ENCODE peak calls at places on chromosome 17, in ten cellular contexts. One of them, this sample, is unnamed.

GRCh38 chr17:73750975-73751374 is 106.7 kb upstream of the SDK2 start:
- DNase-seq in transverse colon: peak
- DNase-seq in neural crest cell: no peak
- DNase-seq in mucosa of descending colon: no peak
- DNase-seq in AG09309: no peak
- DNase-seq in heart left ventricle: no peak
- DNase-seq in AG09319: no peak
- DNase-seq in A549: no peak
- DNase-seq in A673: no peak
- DNase-seq in AG04450: no peak
- DNase-seq in this sample: no peak

GRCh38 chr17:77376795-77377751 is 236.3 kb downstream of the SEC14L1 start:
- DNase-seq in transverse colon: no peak
- DNase-seq in neural crest cell: no peak
- DNase-seq in mucosa of descending colon: no peak
- DNase-seq in AG09309: no peak
- DNase-seq in heart left ventricle: peak
- DNase-seq in AG09319: no peak
- DNase-seq in A549: no peak
- DNase-seq in A673: no peak
- DNase-seq in AG04450: peak
- DNase-seq in this sample: no peak

GRCh38 chr17:61642768-61643167 is 51.7 kb upstream of the NACA2 start:
- DNase-seq in transverse colon: no peak
- DNase-seq in neural crest cell: no peak
- DNase-seq in mucosa of descending colon: no peak
- DNase-seq in AG09309: no peak
- DNase-seq in heart left ventricle: no peak
- DNase-seq in AG09319: no peak
- DNase-seq in A549: no peak
- DNase-seq in A673: no peak
- DNase-seq in AG04450: no peak
- DNase-seq in this sample: no peak

GRCh38 chr17:77786090-77786489 is 172.4 kb upstream of the TNRC6C start:
- DNase-seq in transverse colon: no peak
- DNase-seq in neural crest cell: no peak
- DNase-seq in mucosa of descending colon: no peak
- DNase-seq in AG09309: no peak
- DNase-seq in heart left ventricle: no peak
- DNase-seq in AG09319: no peak
- DNase-seq in A549: no peak
- DNase-seq in A673: no peak
- DNase-seq in AG04450: no peak
- DNase-seq in this sample: no peak

GRCh38 chr17:59423137-59423703 is 91.8 kb downstream of the YPEL2 start:
- DNase-seq in transverse colon: no peak
- DNase-seq in neural crest cell: no peak
- DNase-seq in mucosa of descending colon: no peak
- DNase-seq in AG09309: no peak
- DNase-seq in heart left ventricle: peak
- DNase-seq in AG09319: no peak
- DNase-seq in A549: peak
- DNase-seq in A673: peak
- DNase-seq in AG04450: no peak
- DNase-seq in this sample: no peak

GRCh38 chr17:80792373-80792781 is 199.3 kb upstream of the CHMP6 start:
- DNase-seq in transverse colon: no peak
- DNase-seq in neural crest cell: no peak
- DNase-seq in mucosa of descending colon: no peak
- DNase-seq in AG09309: no peak
- DNase-seq in heart left ventricle: no peak
- DNase-seq in AG09319: no peak
- DNase-seq in A549: peak
- DNase-seq in A673: no peak
- DNase-seq in AG04450: no peak
- DNase-seq in this sample: no peak

GRCh38 chr17:54348234-54348633 is 525.5 kb downstream of the KIF2B start:
- DNase-seq in transverse colon: no peak
- DNase-seq in neural crest cell: no peak
- DNase-seq in mucosa of descending colon: no peak
- DNase-seq in AG09309: no peak
- DNase-seq in heart left ventricle: no peak
- DNase-seq in AG09319: no peak
- DNase-seq in A549: no peak
- DNase-seq in A673: no peak
- DNase-seq in AG04450: no peak
- DNase-seq in this sample: no peak

GRCh38 chr17:32445075-32445427 is 741 bp downstream of the PSMD11 start:
- DNase-seq in transverse colon: peak
- DNase-seq in neural crest cell: no peak
- DNase-seq in mucosa of descending colon: peak
- DNase-seq in AG09309: no peak
- DNase-seq in heart left ventricle: peak
- DNase-seq in AG09319: no peak
- DNase-seq in A549: peak
- DNase-seq in A673: peak
- DNase-seq in AG04450: no peak
- DNase-seq in this sample: no peak

GRCh38 chr17:16879686-16880085 is 92.2 kb downstream of the TNFRSF13B start:
- DNase-seq in transverse colon: no peak
- DNase-seq in neural crest cell: no peak
- DNase-seq in mucosa of descending colon: peak
- DNase-seq in AG09309: no peak
- DNase-seq in heart left ventricle: no peak
- DNase-seq in AG09319: no peak
- DNase-seq in A549: no peak
- DNase-seq in A673: no peak
- DNase-seq in AG04450: no peak
- DNase-seq in this sample: no peak

GRCh38 chr17:40646791-40647548 is 648 bp downstream of the SMARCE1 start:
- DNase-seq in transverse colon: no peak
- DNase-seq in neural crest cell: peak
- DNase-seq in mucosa of descending colon: no peak
- DNase-seq in AG09309: peak
- DNase-seq in heart left ventricle: no peak
- DNase-seq in AG09319: peak
- DNase-seq in A549: peak
- DNase-seq in A673: no peak
- DNase-seq in AG04450: no peak
- DNase-seq in this sample: no peak

GRCh38 chr17:37432671-37433070 is 26.0 kb downstream of the TADA2A start:
- DNase-seq in transverse colon: no peak
- DNase-seq in neural crest cell: no peak
- DNase-seq in mucosa of descending colon: no peak
- DNase-seq in AG09309: no peak
- DNase-seq in heart left ventricle: no peak
- DNase-seq in AG09319: no peak
- DNase-seq in A549: no peak
- DNase-seq in A673: no peak
- DNase-seq in AG04450: no peak
- DNase-seq in this sample: no peak

GRCh38 chr17:37440424-37440823 is 33.7 kb downstream of the TADA2A start:
- DNase-seq in transverse colon: no peak
- DNase-seq in neural crest cell: no peak
- DNase-seq in mucosa of descending colon: no peak
- DNase-seq in AG09309: no peak
- DNase-seq in heart left ventricle: no peak
- DNase-seq in AG09319: no peak
- DNase-seq in A549: no peak
- DNase-seq in A673: no peak
- DNase-seq in AG04450: no peak
- DNase-seq in this sample: no peak

DNA sequence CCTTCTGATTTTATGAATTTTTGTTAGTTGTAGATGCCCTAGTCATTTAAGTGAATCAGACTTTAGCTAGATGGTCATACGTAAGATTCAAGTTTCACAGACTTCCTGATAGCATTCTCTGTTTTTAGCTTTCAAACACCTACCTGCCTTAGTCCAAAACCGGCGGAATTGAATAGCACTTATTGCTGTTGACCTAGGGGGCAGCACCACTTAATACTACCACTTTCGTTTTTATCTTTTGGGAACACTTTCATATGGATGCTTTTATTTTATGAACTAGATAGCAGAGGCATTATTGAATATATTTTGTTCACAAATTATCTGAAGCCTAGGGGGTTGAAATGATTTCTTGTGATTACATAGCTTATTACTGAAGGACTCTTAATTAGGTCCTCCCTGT is 31.5 kb downstream of the TADA2A start:
- DNase-seq in transverse colon: no peak
- DNase-seq in neural crest cell: no peak
- DNase-seq in mucosa of descending colon: no peak
- DNase-seq in AG09309: no peak
- DNase-seq in heart left ventricle: no peak
- DNase-seq in AG09319: no peak
- DNase-seq in A549: no peak
- DNase-seq in A673: no peak
- DNase-seq in AG04450: no peak
- DNase-seq in this sample: no peak
- TF ChIP-seq CTCF in transverse colon: no peak
- TF ChIP-seq CTCF in neural crest cell: peak
- TF ChIP-seq CTCF in mucosa of descending colon: no peak
- TF ChIP-seq CTCF in AG09309: peak
- TF ChIP-seq CTCF in heart left ventricle: no peak
- TF ChIP-seq CTCF in AG09319: no peak
- TF ChIP-seq CTCF in A549: peak
- TF ChIP-seq CTCF in A673: peak
- TF ChIP-seq CTCF in AG04450: no peak
- TF ChIP-seq CTCF in this sample: peak

DNA sequence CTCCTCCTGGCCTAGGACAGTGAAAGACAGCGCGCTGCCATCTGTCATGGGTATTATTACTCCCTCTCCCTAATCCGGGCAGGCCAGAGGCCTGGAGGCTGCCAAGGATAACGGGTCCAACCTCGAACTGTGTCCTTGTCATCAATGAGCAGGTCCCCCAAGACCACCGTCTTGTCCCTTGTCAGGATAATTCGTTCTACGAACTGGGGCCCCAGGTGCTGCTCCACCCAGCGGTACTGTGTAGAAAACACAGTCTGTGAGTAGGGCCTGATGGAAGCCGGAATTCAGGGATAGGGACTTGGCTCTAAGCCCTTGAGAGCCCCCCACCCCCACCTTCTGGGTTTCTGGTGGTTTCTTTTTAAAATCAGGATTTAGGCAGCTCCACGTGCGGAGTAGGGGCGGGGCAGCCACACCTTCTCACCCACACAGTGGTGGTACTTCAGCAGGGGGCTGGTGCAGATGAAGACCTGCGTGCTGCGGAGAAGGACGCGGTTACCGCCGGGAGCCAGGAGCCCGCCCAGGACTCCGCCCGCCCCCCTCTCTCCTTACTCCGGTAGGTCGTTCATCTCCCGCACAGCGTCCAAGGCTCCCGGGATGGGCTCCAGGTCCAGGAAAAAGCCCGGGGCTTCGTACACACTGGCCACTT is 787 bp downstream of the NT5C start:
- DNase-seq in transverse colon: peak
- DNase-seq in neural crest cell: peak
- DNase-seq in mucosa of descending colon: peak
- DNase-seq in AG09309: no peak
- DNase-seq in heart left ventricle: peak
- DNase-seq in AG09319: no peak
- DNase-seq in A549: peak
- DNase-seq in A673: peak
- DNase-seq in AG04450: no peak
- DNase-seq in this sample: no peak
- TF ChIP-seq CTCF in transverse colon: peak
- TF ChIP-seq CTCF in neural crest cell: peak
- TF ChIP-seq CTCF in mucosa of descending colon: no peak
- TF ChIP-seq CTCF in AG09309: peak
- TF ChIP-seq CTCF in heart left ventricle: no peak
- TF ChIP-seq CTCF in AG09319: peak
- TF ChIP-seq CTCF in A549: peak
- TF ChIP-seq CTCF in A673: peak
- TF ChIP-seq CTCF in AG04450: peak
- TF ChIP-seq CTCF in this sample: peak

DNA sequence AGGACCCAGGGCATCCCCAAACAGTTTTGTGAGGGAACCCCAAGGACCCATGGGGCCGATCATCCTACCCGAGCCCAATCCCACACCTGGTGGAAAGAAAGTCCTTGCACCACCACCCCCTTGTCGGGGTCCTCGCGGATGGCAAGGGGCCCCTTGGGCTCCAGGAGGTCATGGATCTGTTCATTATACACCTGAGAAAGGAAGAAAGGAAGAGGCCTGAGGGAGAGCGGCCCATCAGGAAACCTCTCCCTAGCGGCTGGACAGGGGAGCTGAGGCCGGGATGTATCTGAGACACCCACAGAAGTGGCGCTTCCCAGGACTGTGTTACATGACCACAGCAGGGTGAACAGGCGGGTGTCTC is 12.8 kb downstream of the KIF18B start:
- DNase-seq in transverse colon: no peak
- DNase-seq in neural crest cell: no peak
- DNase-seq in mucosa of descending colon: no peak
- DNase-seq in AG09309: no peak
- DNase-seq in heart left ventricle: no peak
- DNase-seq in AG09319: no peak
- DNase-seq in A549: no peak
- DNase-seq in A673: no peak
- DNase-seq in AG04450: no peak
- DNase-seq in this sample: peak
- TF ChIP-seq CTCF in transverse colon: no peak
- TF ChIP-seq CTCF in neural crest cell: no peak
- TF ChIP-seq CTCF in mucosa of descending colon: no peak
- TF ChIP-seq CTCF in AG09309: no peak
- TF ChIP-seq CTCF in heart left ventricle: no peak
- TF ChIP-seq CTCF in AG09319: no peak
- TF ChIP-seq CTCF in A549: no peak
- TF ChIP-seq CTCF in A673: no peak
- TF ChIP-seq CTCF in AG04450: no peak
- TF ChIP-seq CTCF in this sample: no peak

DNA sequence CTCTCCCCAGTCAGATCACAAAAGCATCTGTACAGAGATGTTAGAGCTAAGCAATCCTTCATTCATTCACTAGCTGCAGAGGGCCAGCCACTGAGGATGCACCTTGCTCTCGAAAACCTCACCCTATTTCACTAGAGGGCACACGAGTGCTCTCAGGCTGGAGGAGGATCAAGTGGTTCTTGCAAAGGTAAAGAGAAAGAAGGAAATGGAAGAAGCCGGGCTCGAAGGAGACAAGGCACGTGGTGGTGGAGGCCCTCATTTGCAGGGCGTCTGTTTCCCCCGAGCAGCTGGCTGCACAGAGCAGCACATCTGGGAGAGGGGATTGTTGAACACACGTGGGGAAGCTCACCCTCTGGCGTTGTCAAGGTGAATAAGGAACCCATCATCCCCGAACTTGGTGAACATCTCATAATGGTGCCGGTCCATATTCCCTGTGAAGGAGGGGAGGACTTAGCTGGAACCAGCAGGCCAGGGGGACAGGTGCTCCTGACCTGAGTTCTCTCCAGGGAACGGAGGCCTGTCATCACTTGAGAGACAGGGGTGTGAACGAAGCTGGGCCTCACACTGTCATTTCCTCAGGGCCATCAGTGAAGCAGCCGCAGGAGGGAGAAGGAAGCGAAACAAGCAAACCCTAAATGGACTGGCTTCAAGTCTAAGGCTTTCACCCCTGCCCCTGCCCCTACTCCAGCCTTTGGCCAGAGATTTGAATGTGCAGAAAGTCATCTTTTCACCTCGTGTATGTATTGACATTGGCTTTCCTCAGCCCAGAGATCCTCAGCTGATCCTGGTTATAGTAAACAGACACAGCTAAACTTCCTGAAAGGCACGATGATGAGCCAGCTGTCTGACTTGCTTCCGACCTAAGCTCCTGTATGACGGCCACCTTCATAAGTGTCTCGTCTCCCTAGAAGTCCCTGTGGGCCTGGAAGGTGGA is 27.6 kb downstream of the PRKAR1A start:
- DNase-seq in transverse colon: no peak
- DNase-seq in neural crest cell: no peak
- DNase-seq in mucosa of descending colon: no peak
- DNase-seq in AG09309: no peak
- DNase-seq in heart left ventricle: no peak
- DNase-seq in AG09319: no peak
- DNase-seq in A549: no peak
- DNase-seq in A673: no peak
- DNase-seq in AG04450: no peak
- DNase-seq in this sample: no peak
- TF ChIP-seq CTCF in transverse colon: no peak
- TF ChIP-seq CTCF in neural crest cell: no peak
- TF ChIP-seq CTCF in mucosa of descending colon: no peak
- TF ChIP-seq CTCF in AG09309: peak
- TF ChIP-seq CTCF in heart left ventricle: no peak
- TF ChIP-seq CTCF in AG09319: peak
- TF ChIP-seq CTCF in A549: no peak
- TF ChIP-seq CTCF in A673: peak
- TF ChIP-seq CTCF in AG04450: peak
- TF ChIP-seq CTCF in this sample: peak